ENCODE peak calls at places on chromosome 10, in four cellular contexts. B is midbrain, G is foreskin fibroblast, E is NCI-H510A treated with DMSO at 0.1 percent for 48 hours. F is an unnamed sample.

GRCh38 chr10:49387029-49387428 is 8.9 kb downstream of the DRGX start:
- DNase-seq in G (peak; percentile 79), E (no peak), B (no peak), F (no peak)

GRCh38 chr10:42783181-42783549 is 570 bp downstream of the BMS1 start:
- DNase-seq in E (no peak), G (peak; percentile 52), B (no peak), F (peak; percentile 18)

GRCh38 chr10:4820804-4821401 is 5.1 kb upstream of the AKR1E2 start:
- DNase-seq in E (no peak), G (no peak), B (peak; percentile 54), F (peak; percentile 45)

GRCh38 chr10:75400769-75401568 is 595 bp downstream of the ZNF503 start:
- DNase-seq in G (peak; percentile 83), E (peak; percentile 54), B (peak; percentile 15), F (peak; percentile 72)

GRCh38 chr10:932589-932988 is 1.1 kb upstream of the LARP4B start:
- DNase-seq in G (no peak), E (no peak), B (no peak), F (no peak)

GRCh38 chr10:132439025-132439388 is 42.0 kb downstream of the PWWP2B start:
- DNase-seq in E (no peak), B (no peak), G (no peak), F (no peak)

GRCh38 chr10:121394586-121394985 is 203.7 kb downstream of the FGFR2 start:
- DNase-seq in G (no peak), E (no peak), B (no peak), F (no peak)

GRCh38 chr10:131556897-131557500 is 245.5 kb upstream of the TCERG1L start:
- DNase-seq in B (no peak), E (peak; percentile 52), G (no peak), F (no peak)

GRCh38 chr10:7409045-7409731 is 1.6 kb downstream of the SFMBT2 start:
- DNase-seq in G (peak; percentile 53), E (no peak), B (peak; percentile 54), F (no peak)

GRCh38 chr10:33772370-33773331 is 438.2 kb upstream of the NRP1 start:
- DNase-seq in B (peak; percentile 45), G (no peak), E (peak; percentile 3), F (peak; percentile 39)

GRCh38 chr10:2130906-2131305 is 393.6 kb upstream of the ADARB2 start:
- DNase-seq in G (no peak), E (no peak), B (no peak), F (no peak)

GRCh38 chr10:124087672-124088634 is 5.4 kb downstream of the CHST15 start:
- DNase-seq in E (peak; percentile 28), G (no peak), B (no peak), F (peak; percentile 84)

GRCh38 chr10:101767966-101768790 is 7.7 kb downstream of the FGF8 start:
- DNase-seq in B (no peak), G (no peak), E (no peak), F (no peak)

GRCh38 chr10:114967071-114967470 is 29.1 kb downstream of the TRUB1 start:
- DNase-seq in B (no peak), E (no peak), G (no peak), F (no peak)

GRCh38 chr10:17989908-17990767 is 38.4 kb downstream of the SLC39A12 start:
- DNase-seq in E (no peak), B (no peak), G (peak; percentile 88), F (no peak)

GRCh38 chr10:70343712-70344111 is 38.7 kb downstream of the LRRC20 start:
- DNase-seq in G (peak; percentile 49), B (no peak), E (no peak), F (no peak)

GRCh38 chr10:58362026-58362799 is 23.0 kb upstream of the TFAM start:
- DNase-seq in G (no peak), B (no peak), E (no peak), F (no peak)

GRCh38 chr10:77702166-77702565 is 64.6 kb upstream of the KCNMA1 start:
- DNase-seq in B (no peak), E (no peak), G (peak; percentile 92), F (no peak)

GRCh38 chr10:103427866-103428265 is 24.3 kb downstream of the CALHM2 start:
- DNase-seq in B (no peak), G (no peak), E (no peak), F (no peak)

GRCh38 chr10:51800725-51801455 is 101.5 kb upstream of the CSTF2T start:
- DNase-seq in E (no peak), G (peak; percentile 75), B (no peak), F (no peak)

GRCh38 chr10:70987396-70988130 is 99.2 kb upstream of the PCBD1 start:
- DNase-seq in G (no peak), E (no peak), B (no peak), F (no peak)

GRCh38 chr10:48774416-48775205 is 89.9 kb downstream of the WDFY4 start:
- DNase-seq in G (no peak), B (no peak), E (no peak), F (no peak)

GRCh38 chr10:133165556-133166503 is 5.8 kb downstream of the KNDC1 start:
- DNase-seq in B (no peak), E (no peak), G (no peak), F (no peak)

F was measured in putamen.